ENCODE peak calls at places on chromosomes 3 and 15, in eight cellular contexts. Y, V, W, A, H, G, L and B are unnamed samples. For H3K27me3, the result is how much of the 10 kb centered on the place peaks cover.

GRCh38 chr3:79473993-79474392 is 293.8 kb downstream of the ROBO1 start:
- DNase-seq in G (no peak), H (no peak), W (no peak), V (no peak), Y (no peak), A (no peak), L (no peak), B (no peak)

GRCh38 chr15:62994975-62995730 is 47.4 kb upstream of the TPM1 start:
- DNase-seq in G (no peak), W (no peak), A (no peak), V (no peak), Y (no peak), H (no peak), L (no peak), B (no peak)

GRCh38 chr15:59292393-59292792 is 80.3 kb downstream of the MYO1E start:
- DNase-seq in G (no peak), V (no peak), Y (no peak), H (peak), W (no peak), A (no peak), L (peak), B (no peak)

GRCh38 chr3:9111349-9112265 is 137.8 kb downstream of the SRGAP3 start:
- DNase-seq in G (no peak), V (no peak), Y (no peak), A (peak), L (no peak), W (no peak), H (peak), B (no peak)

GRCh38 chr3:28347374-28348285 is 891 bp upstream of the ZCWPW2 start:
- DNase-seq in W (no peak), L (no peak), H (peak), Y (no peak), V (no peak), A (peak), G (no peak), B (peak)

GRCh38 chr3:160753953-160754352 is 2.1 kb upstream of the PPM1L start:
- DNase-seq in Y (no peak), A (no peak), V (no peak), W (no peak), G (no peak), L (no peak), H (no peak), B (no peak)

GRCh38 chr3:10883478-10884234 is 67.6 kb downstream of the SLC6A11 start:
- DNase-seq in A (peak), W (peak), V (no peak), Y (peak), G (no peak), L (peak), H (peak), B (no peak)

GRCh38 chr15:46344115-46344749 is 709.4 kb downstream of the SQOR start:
- DNase-seq in G (no peak), L (no peak), W (no peak), H (peak), V (no peak), Y (no peak), A (no peak), B (no peak)

GRCh38 chr3:140242818-140243276 is 307.9 kb downstream of the CLSTN2 start:
- DNase-seq in W (no peak), V (no peak), A (no peak), Y (no peak), L (no peak), H (no peak), G (no peak), B (no peak)

GRCh38 chr15:68389041-68389930 is 42.7 kb downstream of the ITGA11 start:
- DNase-seq in A (no peak), W (no peak), L (no peak), G (no peak), Y (no peak), V (no peak), H (peak), B (no peak)

GRCh38 chr3:99635348-99635747 is 3.0 kb upstream of the COL8A1 start:
- DNase-seq in H (no peak), W (no peak), L (no peak), A (no peak), Y (no peak), V (no peak), G (no peak), B (no peak)

GRCh38 chr3:100900671-100901070 is 92.5 kb downstream of the ABI3BP start:
- DNase-seq in G (no peak), H (no peak), A (no peak), V (no peak), L (no peak), W (no peak), Y (no peak), B (no peak)

GRCh38 chr3:63656791-63657190 is 4.3 kb downstream of the SNTN start:
- DNase-seq in V (no peak), A (no peak), G (no peak), H (no peak), W (no peak), Y (no peak), L (no peak), B (no peak)

GRCh38 chr3:126474498-126475410 is 937 bp downstream of the ZXDC start:
- DNase-seq in A (peak), H (peak), W (peak), V (no peak), G (no peak), L (no peak), Y (peak), B (peak)

GRCh38 chr15:61715082-61715481 is 345.2 kb downstream of the VPS13C start:
- DNase-seq in H (no peak), Y (no peak), A (no peak), G (no peak), V (no peak), L (no peak), W (no peak), B (no peak)

GRCh38 chr3:14462738-14463137 is 60.3 kb downstream of the SLC6A6 start:
- DNase-seq in V (no peak), H (no peak), Y (no peak), G (no peak), A (no peak), W (no peak), L (no peak), B (no peak)

GRCh38 chr3:23071758-23072157 is 131.4 kb upstream of the UBE2E2 start:
- DNase-seq in A (no peak), V (no peak), H (no peak), L (no peak), Y (no peak), G (no peak), W (no peak), B (peak)

GRCh38 chr3:71991051-71991450 is 206.1 kb upstream of the PROK2 start:
- DNase-seq in V (no peak), G (no peak), L (no peak), A (no peak), W (no peak), Y (no peak), H (no peak), B (no peak)

GRCh38 chr3:1987983-1988382 is 110.7 kb upstream of the CNTN4 start:
- DNase-seq in L (no peak), W (peak), A (no peak), Y (no peak), H (peak), G (no peak), V (no peak), B (no peak)

GRCh38 chr3:56612146-56612545 is 55.2 kb downstream of the CCDC66 start:
- DNase-seq in Y (no peak), H (no peak), V (no peak), G (no peak), L (no peak), A (no peak), W (no peak), B (no peak)

GRCh38 chr3:122795674-122795969 is 753 bp downstream of the SLC49A4 start:
- DNase-seq in W (no peak), Y (no peak), V (no peak), L (peak), G (no peak), H (no peak), A (no peak), B (no peak)
- H3K27me3 ChIP-seq in W (under half), Y (under half), V (under half), L (under half), G (under half), H (under half), A (under half), B (under half)

GRCh38 chr15:39582286-39582976 is 1.6 kb downstream of the THBS1 start:
- DNase-seq in G (no peak), V (no peak), Y (no peak), H (no peak), W (no peak), A (no peak), L (no peak), B (no peak)

GRCh38 chr15:39581501-39582285 is 814 bp downstream of the THBS1 start:
- DNase-seq in W (peak), V (no peak), G (no peak), Y (no peak), L (peak), H (peak), A (peak), B (peak)

GRCh38 chr15:39579487-39580116 is 1.3 kb upstream of the THBS1 start:
- DNase-seq in L (peak), A (no peak), G (peak), Y (peak), H (peak), W (no peak), V (no peak), B (no peak)

GRCh38 chr15:39580117-39580629 is 706 bp upstream of the THBS1 start:
- DNase-seq in L (peak), A (peak), Y (peak), G (peak), V (no peak), H (peak), W (peak), B (peak)

DNA sequence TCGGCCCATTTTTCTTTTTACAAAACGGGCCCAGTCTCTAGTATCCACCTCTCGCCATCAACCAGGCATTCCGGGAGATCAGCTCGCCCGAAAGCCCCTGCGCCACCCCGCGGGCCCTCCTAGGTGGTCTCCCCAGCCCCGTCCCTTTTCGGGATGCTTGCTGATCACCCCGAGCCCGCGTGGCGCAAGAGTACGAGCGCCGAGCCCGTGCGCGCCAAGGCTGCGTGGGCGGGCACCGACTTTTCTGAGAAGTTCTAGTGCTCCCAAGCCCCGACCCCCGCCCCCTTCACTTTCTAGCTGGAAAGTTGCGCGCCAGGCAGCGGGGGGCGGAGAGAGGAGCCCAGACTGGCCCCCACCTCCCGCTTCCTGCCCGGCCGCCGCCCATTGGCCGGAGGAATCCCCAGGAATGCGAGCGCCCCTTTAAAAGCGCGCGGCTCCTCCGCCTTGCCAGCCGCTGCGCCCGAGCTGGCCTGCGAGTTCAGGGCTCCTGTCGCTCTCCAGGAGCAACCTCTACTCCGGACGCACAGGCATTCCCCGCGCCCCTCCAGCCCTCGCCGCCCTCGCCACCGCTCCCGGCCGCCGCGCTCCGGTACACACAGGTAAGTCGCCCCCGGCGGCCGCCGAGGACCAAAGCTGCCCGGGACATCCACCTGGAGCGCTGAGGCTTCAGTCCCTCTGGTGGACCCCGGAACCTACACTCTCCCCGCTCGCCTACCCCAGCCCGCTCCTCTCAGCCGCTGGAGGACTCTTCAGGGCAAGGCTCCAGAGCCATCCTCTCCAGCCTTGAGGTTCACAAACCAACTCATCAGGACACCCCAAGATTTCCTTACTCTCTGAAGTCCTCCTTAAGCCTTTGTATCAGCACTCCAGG is at the start of gene THBS1:
- DNase-seq in G (no peak), L (peak), A (no peak), V (no peak), W (peak), Y (no peak), H (peak), B (peak)
- TF ChIP-seq REST in G (no peak), L (peak), A (no peak), V (no peak), W (peak), Y (no peak), H (no peak), B (no peak)

DNA sequence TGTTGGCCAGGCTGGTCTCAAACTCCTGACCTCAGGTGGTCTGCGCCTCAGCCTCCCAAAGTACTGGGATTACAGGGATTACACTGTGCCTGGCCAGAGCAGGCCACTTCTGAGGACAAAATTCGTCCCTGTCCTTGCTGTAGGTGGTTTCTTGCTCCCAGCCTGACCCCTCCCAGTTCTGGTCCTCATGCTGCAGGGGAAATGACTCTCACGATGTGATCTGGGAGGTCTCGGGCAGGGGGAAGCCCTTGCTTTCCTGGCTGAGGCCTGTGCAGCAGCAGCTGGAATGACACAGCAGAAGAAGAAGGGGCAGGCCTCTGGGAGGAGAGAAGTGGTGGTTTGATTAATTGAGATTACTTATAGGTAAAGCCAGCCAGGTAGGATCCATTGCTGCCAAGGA is 39.3 kb downstream of the MEGF11 start:
- DNase-seq in G (no peak), W (no peak), V (no peak), Y (no peak), L (no peak), A (no peak), H (no peak), B (no peak)
- H3K27me3 ChIP-seq in G (under half), W (under half), V (under half), Y (under half), L (under half), A (half or more), H (under half), B (under half)

GRCh38 chr3:152280539-152280938 is 11.8 kb downstream of the MBNL1 start:
- DNase-seq in A (no peak), G (no peak), V (no peak), H (no peak), L (no peak), W (no peak), Y (no peak), B (no peak)
- TF ChIP-seq REST in A (no peak), G (no peak), V (no peak), H (no peak), L (no peak), W (no peak), Y (no peak), B (no peak)

GRCh38 chr15:34216527-34217270 is 6.8 kb upstream of the KATNBL1 start:
- DNase-seq in H (no peak), W (no peak), A (no peak), G (no peak), Y (no peak), L (no peak), V (no peak), B (no peak)
- H3K27me3 ChIP-seq in H (under half), W (under half), A (under half), G (under half), Y (under half), L (under half), V (under half), B (under half)